ENCODE peak calls at places on chromosome 12, in six cellular contexts. D, V, M, R, Q and B are unnamed samples.

GRCh38 chr12:75977952-75978671 is 53.5 kb downstream of the PHLDA1 start:
- DNase-seq in Q (peak), D (peak), R (peak), M (peak), V (peak), B (peak)

GRCh38 chr12:5123921-5124320 is 80.2 kb downstream of the KCNA5 start:
- DNase-seq in D (no peak), R (no peak), M (peak), Q (no peak), V (no peak), B (no peak)

GRCh38 chr12:27119797-27120196 is 37.4 kb upstream of the C12orf71 start:
- DNase-seq in V (no peak), M (no peak), D (no peak), Q (no peak), R (no peak), B (no peak)

GRCh38 chr12:124566181-124567034 is 1.0 kb downstream of the NCOR2 start:
- DNase-seq in D (peak), V (peak), M (no peak), R (peak), Q (peak), B (peak)

GRCh38 chr12:3951380-3952135 is 78.4 kb upstream of the PARP11 start:
- DNase-seq in Q (no peak), R (no peak), D (no peak), M (no peak), V (no peak), B (no peak)

GRCh38 chr12:43981726-43982125 is 145.8 kb downstream of the TMEM117 start:
- DNase-seq in R (no peak), M (no peak), D (no peak), Q (no peak), V (no peak), B (no peak)

GRCh38 chr12:64016521-64016920 is 172.0 kb downstream of the SRGAP1 start:
- DNase-seq in M (no peak), D (no peak), Q (no peak), R (no peak), V (no peak), B (no peak)

GRCh38 chr12:642633-643477 is 20.4 kb downstream of the NINJ2 start:
- DNase-seq in V (peak), Q (peak), D (peak), M (no peak), R (peak), B (peak)

GRCh38 chr12:104958946-104959841 is 1.1 kb upstream of the SLC41A2 start:
- DNase-seq in V (no peak), D (peak), Q (no peak), M (peak), R (peak), B (no peak)

GRCh38 chr12:12759234-12759915 is 26.1 kb upstream of the APOLD1 start:
- DNase-seq in V (no peak), R (no peak), D (no peak), M (no peak), Q (no peak), B (no peak)

GRCh38 chr12:93571854-93572711 is at the start of gene SOCS2:
- DNase-seq in Q (peak), M (no peak), D (no peak), R (peak), V (peak), B (peak)

GRCh38 chr12:132967736-132968135 is 11.6 kb upstream of the ZNF605 start:
- DNase-seq in V (no peak), R (no peak), D (no peak), M (no peak), Q (no peak), B (no peak)

GRCh38 chr12:104505095-104505819 is 48.5 kb downstream of the CHST11 start:
- DNase-seq in D (peak), V (no peak), R (no peak), M (no peak), Q (peak), B (peak)

GRCh38 chr12:93634416-93634815 is 42.8 kb upstream of the CRADD start:
- DNase-seq in D (no peak), R (peak), V (no peak), Q (no peak), M (no peak), B (no peak)

GRCh38 chr12:54222609-54223008 is 33.8 kb upstream of the SMUG1 start:
- DNase-seq in D (no peak), M (peak), V (no peak), R (peak), Q (no peak), B (no peak)

GRCh38 chr12:12718853-12719252 is 1.7 kb downstream of the CDKN1B start:
- DNase-seq in D (peak), Q (no peak), R (peak), M (no peak), V (no peak), B (no peak)

GRCh38 chr12:122870867-122871664 is 24.9 kb downstream of the VPS37B start:
- DNase-seq in M (no peak), Q (peak), V (peak), D (no peak), R (peak), B (no peak)

GRCh38 chr12:57763881-57764661 is 2.8 kb downstream of the CYP27B1 start:
- DNase-seq in R (no peak), D (no peak), M (no peak), V (peak), Q (no peak), B (no peak)

GRCh38 chr12:114692558-114693531 is 8.9 kb upstream of the TBX3 start:
- DNase-seq in R (peak), D (no peak), V (no peak), M (no peak), Q (no peak), B (no peak)

GRCh38 chr12:121715862-121716435 is 3.4 kb downstream of the TMEM120B start:
- DNase-seq in M (no peak), V (no peak), R (no peak), D (no peak), Q (no peak), B (no peak)

GRCh38 chr12:110035534-110036104 is 12.7 kb downstream of the C12orf76 start:
- DNase-seq in M (no peak), Q (no peak), D (no peak), R (no peak), V (no peak), B (no peak)

GRCh38 chr12:10397311-10397710 is 7.5 kb upstream of the KLRK1 start:
- DNase-seq in D (peak), Q (no peak), M (no peak), V (no peak), R (no peak), B (no peak)

GRCh38 chr12:52185400-52185967 is 6.3 kb downstream of the KRT80 start:
- DNase-seq in Q (no peak), M (no peak), V (no peak), R (no peak), D (no peak), B (no peak)

GRCh38 chr12:49587174-49587908 is 18.1 kb downstream of the FAM186B start:
- DNase-seq in V (no peak), D (no peak), Q (no peak), M (no peak), R (no peak), B (no peak)

GRCh38 chr12:27347779-27348178 is 15.1 kb downstream of the BMAL2 start:
- DNase-seq in M (no peak), D (no peak), R (no peak), Q (no peak), V (no peak), B (no peak)

GRCh38 chr12:112998997-112999767 is 20.9 kb downstream of the OAS2 start:
- DNase-seq in R (no peak), M (no peak), D (peak), Q (peak), V (no peak), B (peak)

GRCh38 chr12:113002676-113003075 is 24.4 kb downstream of the OAS2 start:
- DNase-seq in M (no peak), Q (no peak), R (no peak), V (no peak), D (no peak), B (no peak)

GRCh38 chr12:113000433-113000832 is 22.1 kb downstream of the OAS2 start:
- DNase-seq in R (no peak), D (no peak), V (no peak), M (no peak), Q (no peak), B (no peak)

GRCh38 chr12:113003631-113004030 is 25.3 kb downstream of the OAS2 start:
- DNase-seq in V (no peak), D (no peak), M (no peak), R (no peak), Q (no peak), B (no peak)

GRCh38 chr12:113002155-113002554 is 23.8 kb downstream of the OAS2 start:
- DNase-seq in M (no peak), D (no peak), R (no peak), V (no peak), Q (no peak), B (no peak)
- TF ChIP-seq CTCF in M (peak), D (peak), R (no peak), V (no peak), Q (no peak), B (no peak)

DNA sequence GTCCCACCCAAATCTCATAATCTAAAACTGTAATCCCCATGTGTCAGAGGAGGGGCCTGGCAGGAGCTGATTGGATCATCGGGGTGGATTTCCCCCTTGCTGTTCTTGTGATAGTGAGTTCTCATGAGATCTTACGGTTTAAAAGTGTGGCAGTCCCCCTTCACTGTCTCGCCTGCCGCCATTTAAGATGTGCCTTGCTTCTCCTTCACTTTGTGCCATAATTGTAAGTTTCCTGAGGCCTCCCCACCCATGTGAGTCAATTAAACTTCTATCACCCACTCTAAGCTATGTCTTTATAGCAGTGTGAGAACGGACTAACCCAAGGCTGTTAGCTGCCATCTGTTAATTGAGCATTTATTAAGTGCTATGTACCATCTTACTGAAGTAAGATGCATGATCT is 105.1 kb downstream of the PTPN11 start:
- DNase-seq in R (no peak), M (no peak), Q (no peak), D (no peak), V (no peak), B (no peak)
- TF ChIP-seq CTCF in R (no peak), M (no peak), Q (no peak), D (no peak), V (no peak), B (no peak)

GRCh38 chr12:81333812-81334211 is 255.9 kb downstream of the ACSS3 start:
- DNase-seq in R (no peak), D (no peak), M (no peak), Q (no peak), V (no peak), B (no peak)

GRCh38 chr12:81327458-81327857 is 249.6 kb downstream of the ACSS3 start:
- DNase-seq in M (no peak), Q (no peak), D (no peak), R (no peak), V (no peak), B (no peak)

GRCh38 chr12:81332054-81332453 is 254.2 kb downstream of the ACSS3 start:
- DNase-seq in D (no peak), M (no peak), Q (no peak), V (no peak), R (no peak), B (no peak)

GRCh38 chr12:81330480-81330879 is 252.6 kb downstream of the ACSS3 start:
- DNase-seq in D (no peak), R (peak), V (no peak), Q (no peak), M (no peak), B (no peak)

GRCh38 chr12:81329088-81329487 is 251.2 kb downstream of the ACSS3 start:
- DNase-seq in D (peak), R (no peak), V (no peak), Q (no peak), M (no peak), B (no peak)
- TF ChIP-seq CTCF in D (peak), R (peak), V (no peak), Q (no peak), M (peak), B (peak)

GRCh38 chr12:16685107-16685506 is 79.1 kb upstream of the LMO3 start:
- DNase-seq in Q (no peak), M (no peak), R (no peak), V (no peak), D (no peak), B (no peak)
- TF ChIP-seq CTCF in Q (no peak), M (peak), R (peak), V (no peak), D (peak), B (peak)

DNA sequence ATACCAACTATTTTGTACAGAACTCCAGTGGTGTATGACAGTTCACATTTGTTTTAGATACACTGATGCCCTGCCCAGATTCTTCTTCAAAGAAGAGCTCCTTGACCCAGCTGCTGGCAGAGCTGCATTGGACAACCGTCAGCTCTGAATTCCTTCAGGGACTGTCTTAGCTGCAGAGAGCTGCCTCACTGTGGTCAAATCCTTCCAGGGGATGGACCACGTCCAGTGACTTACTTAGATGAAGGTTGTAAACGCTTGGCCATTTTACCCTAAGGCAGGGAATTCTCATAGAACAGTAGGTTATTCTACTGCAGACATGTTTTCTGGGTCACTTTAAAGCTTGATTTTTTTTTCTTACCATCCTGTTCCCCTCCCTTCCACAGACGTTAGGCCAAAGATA is 905.0 kb upstream of the ATXN7L3B start:
- DNase-seq in D (no peak), V (no peak), M (no peak), Q (no peak), R (no peak), B (no peak)
- TF ChIP-seq CTCF in D (no peak), V (no peak), M (no peak), Q (no peak), R (no peak), B (no peak)

GRCh38 chr12:23014749-23015148 is 389.8 kb downstream of the ETNK1 start:
- DNase-seq in V (no peak), M (peak), D (no peak), R (peak), Q (no peak), B (no peak)
- TF ChIP-seq CTCF in V (no peak), M (peak), D (no peak), R (no peak), Q (no peak), B (no peak)